ENCODE peak calls at places on chromosomes 12 and 14, in nine cellular contexts. J is ovary, D is GM12878, G is H1, B is Peyer's patch, W is body of pancreas, E is HCT116, S is uterus, P is endothelial cell of umbilical vein. M is an unnamed sample.
A peak's percentile ranks its signal among the peaks of the same experiment; 100 is the strongest.

GRCh38 chr14:69535230-69535848 is 39.3 kb downstream of the CCDC177 start:
- DNase-seq in J (peak; percentile 28), D (no peak), G (no peak), B (no peak), W (peak; percentile 44), E (peak; percentile 42), S (no peak), P (peak; percentile 34), M (no peak)

GRCh38 chr14:104011824-104012517 is 69.6 kb upstream of the RD3L start:
- DNase-seq in J (no peak), D (no peak), G (no peak), B (no peak), W (peak; percentile 56), E (no peak), S (no peak), P (no peak), M (no peak)

GRCh38 chr12:55974308-55974724 is 438 bp downstream of the RAB5B start:
- DNase-seq in J (no peak), D (no peak), G (no peak), B (no peak), W (peak; percentile 69), E (no peak), S (no peak), P (peak; percentile 47), M (no peak)

GRCh38 chr12:55933158-55933798 is 2.3 kb downstream of the DGKA start:
- DNase-seq in J (no peak), D (no peak), G (no peak), B (peak; percentile 66), W (no peak), E (peak; percentile 22), S (peak; percentile 31), P (peak; percentile 60), M (no peak)

GRCh38 chr14:55313480-55313879 is 42.3 kb downstream of the FBXO34 start:
- DNase-seq in J (no peak), D (no peak), G (no peak), B (no peak), W (no peak), E (no peak), S (no peak), P (no peak), M (no peak)

GRCh38 chr14:104516906-104517305 is 62.7 kb upstream of the C14orf180 start:
- DNase-seq in J (no peak), D (no peak), G (no peak), B (no peak), W (no peak), E (no peak), S (no peak), P (no peak), M (no peak)

GRCh38 chr12:131072446-131073230 is 118.9 kb downstream of the ADGRD1 start:
- DNase-seq in J (no peak), D (no peak), G (no peak), B (no peak), W (no peak), E (no peak), S (no peak), P (no peak), M (no peak)

GRCh38 chr12:32671930-32672785 is 6.9 kb upstream of the DNM1L start:
- DNase-seq in J (peak; percentile 58), D (no peak), G (no peak), B (no peak), W (peak; percentile 67), E (peak; percentile 46), S (peak; percentile 43), P (peak; percentile 85), M (no peak)

GRCh38 chr12:52243264-52243773 is 10.3 kb downstream of the KRT7 start:
- DNase-seq in J (no peak), D (no peak), G (no peak), B (no peak), W (peak; percentile 52), E (no peak), S (no peak), P (peak; percentile 40), M (no peak)

GRCh38 chr12:110254971-110255540 is 26.0 kb upstream of the ATP2A2 start:
- DNase-seq in J (no peak), D (no peak), G (no peak), B (no peak), W (no peak), E (no peak), S (no peak), P (no peak), M (no peak)
- TF ChIP-seq POLR2A in J (no peak), D (no peak), G (no peak), B (no peak), W (no peak), E (no peak), S (no peak), P (no peak), M (no peak)

GRCh38 chr14:31312934-31313333 is 105.3 kb upstream of the HECTD1 start:
- DNase-seq in J (no peak), D (no peak), G (no peak), B (no peak), W (no peak), E (no peak), S (no peak), P (no peak), M (no peak)

GRCh38 chr14:31307618-31308017 is 100.0 kb upstream of the HECTD1 start:
- DNase-seq in J (no peak), D (no peak), G (no peak), B (no peak), W (no peak), E (no peak), S (no peak), P (no peak), M (no peak)

GRCh38 chr14:31303654-31304053 is 96.1 kb upstream of the HECTD1 start:
- DNase-seq in J (no peak), D (no peak), G (no peak), B (no peak), W (no peak), E (no peak), S (no peak), P (no peak), M (no peak)

DNA sequence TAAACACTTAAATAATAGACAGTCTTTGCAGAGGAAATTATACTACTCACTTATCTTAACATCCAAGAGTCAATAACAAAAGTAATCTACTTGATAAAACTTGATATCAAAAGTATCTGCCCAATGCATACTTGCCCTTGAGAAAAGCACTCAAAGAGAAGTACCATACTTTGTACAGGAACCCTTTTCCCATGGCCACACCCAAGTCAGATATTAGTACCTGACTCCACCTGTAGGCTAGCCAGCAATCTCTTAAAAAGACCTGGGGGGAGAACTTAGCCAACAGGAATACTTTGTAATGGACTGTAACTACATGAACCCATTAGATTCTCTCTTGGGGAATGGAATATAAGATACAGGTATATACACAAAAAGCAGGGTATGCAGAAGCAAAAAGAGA is 99.6 kb upstream of the HECTD1 start:
- DNase-seq in J (no peak), D (no peak), G (no peak), B (no peak), W (no peak), E (no peak), S (no peak), P (no peak), M (no peak)
- TF ChIP-seq CTCF in J (no peak), D (no peak), G (no peak), B (no peak), W (no peak), E (peak; percentile 21), S (no peak), P (no peak), M (no peak)

GRCh38 chr12:62713190-62713589 is 221.8 kb downstream of the PPM1H start:
- DNase-seq in J (no peak), D (no peak), G (no peak), B (no peak), W (no peak), E (no peak), S (no peak), P (no peak), M (no peak)
- H3K4me1 ChIP-seq in J (peaks cover 15% of the 10 kb centered on the region), D (no peaks in the 10 kb centered on the region), G (peaks cover 7% of the 10 kb centered on the region), B (no peaks in the 10 kb centered on the region), W (no peaks in the 10 kb centered on the region), E (peaks cover 9% of the 10 kb centered on the region), S (no peaks in the 10 kb centered on the region), P (no peaks in the 10 kb centered on the region), M (no peaks in the 10 kb centered on the region)

GRCh38 chr12:1852076-1852475 is 31.7 kb downstream of the LRTM2 start:
- DNase-seq in J (no peak), D (no peak), G (no peak), B (no peak), W (no peak), E (no peak), S (no peak), P (no peak), M (no peak)
- TF ChIP-seq POLR2A in J (no peak), D (no peak), G (no peak), B (no peak), W (no peak), E (no peak), S (no peak), P (no peak), M (no peak)

GRCh38 chr12:118855858-118856257 is 125.5 kb upstream of the SRRM4 start:
- DNase-seq in J (no peak), D (no peak), G (no peak), B (no peak), W (no peak), E (no peak), S (no peak), P (no peak), M (no peak)

GRCh38 chr12:118850244-118850825 is 131.0 kb upstream of the SRRM4 start:
- DNase-seq in J (no peak), D (no peak), G (peak; percentile 53), B (no peak), W (peak; percentile 44), E (peak; percentile 13), S (no peak), P (no peak), M (no peak)

GRCh38 chr12:118853634-118854033 is 127.7 kb upstream of the SRRM4 start:
- DNase-seq in J (no peak), D (no peak), G (no peak), B (no peak), W (peak; percentile 7), E (no peak), S (no peak), P (no peak), M (no peak)
- TF ChIP-seq CTCF in J (no peak), D (no peak), G (peak; percentile 52), B (no peak), W (no peak), E (peak; percentile 7), S (no peak), P (no peak), M (no peak)

M was measured in esophagus squamous epithelium.